ENCODE peak calls at places on chromosomes 12 and 14, in ten cellular contexts. T is A549, P is NB4, R is ovary, K is HCT116, S is body of pancreas, A is Peyer's patch, Q is HepG2, Z is uterus, X is stomach. H is an unnamed sample.

GRCh38 chr12:43815416-43815815 is 9.3 kb upstream of the TWF1 start:
- DNase-seq in T (no peak), P (no peak), R (no peak), K (no peak), S (no peak), A (no peak), Q (no peak), Z (no peak), X (no peak), H (no peak)

GRCh38 chr12:27190761-27191160 is 53.3 kb upstream of the STK38L start:
- DNase-seq in T (no peak), P (no peak), R (no peak), K (no peak), S (no peak), A (no peak), Q (no peak), Z (no peak), X (no peak), H (no peak)

GRCh38 chr14:37246427-37246829 is 48.7 kb downstream of the MIPOL1 start:
- DNase-seq in T (peak; percentile 25), P (peak; percentile 52), R (no peak), K (peak; percentile 39), S (no peak), A (no peak), Q (peak; percentile 86), Z (no peak), X (no peak), H (no peak)

GRCh38 chr12:11810962-11811361 is 161.5 kb downstream of the ETV6 start:
- DNase-seq in T (no peak), P (no peak), R (no peak), K (no peak), S (no peak), A (no peak), Q (no peak), Z (no peak), X (no peak), H (no peak)

GRCh38 chr14:95943699-95944098 is 67.1 kb downstream of the TUNAR start:
- DNase-seq in T (no peak), P (no peak), R (no peak), K (no peak), S (no peak), A (no peak), Q (no peak), Z (no peak), X (no peak), H (no peak)

GRCh38 chr12:120725151-120725658 is 421 bp upstream of the ACADS start:
- DNase-seq in T (peak; percentile 18), P (no peak), R (no peak), K (no peak), S (no peak), A (no peak), Q (no peak), Z (no peak), X (no peak), H (no peak)

GRCh38 chr12:106138646-106139421 is at the start of gene NUAK1:
- DNase-seq in T (peak; percentile 66), P (peak; percentile 51), R (peak; percentile 64), K (no peak), S (peak; percentile 69), A (no peak), Q (no peak), Z (peak; percentile 70), X (peak; percentile 54), H (peak; percentile 62)

GRCh38 chr12:6328945-6329692 is 12.8 kb downstream of the TNFRSF1A start:
- DNase-seq in T (no peak), P (no peak), R (no peak), K (no peak), S (no peak), A (no peak), Q (no peak), Z (no peak), X (no peak), H (peak; percentile 10)

DNA sequence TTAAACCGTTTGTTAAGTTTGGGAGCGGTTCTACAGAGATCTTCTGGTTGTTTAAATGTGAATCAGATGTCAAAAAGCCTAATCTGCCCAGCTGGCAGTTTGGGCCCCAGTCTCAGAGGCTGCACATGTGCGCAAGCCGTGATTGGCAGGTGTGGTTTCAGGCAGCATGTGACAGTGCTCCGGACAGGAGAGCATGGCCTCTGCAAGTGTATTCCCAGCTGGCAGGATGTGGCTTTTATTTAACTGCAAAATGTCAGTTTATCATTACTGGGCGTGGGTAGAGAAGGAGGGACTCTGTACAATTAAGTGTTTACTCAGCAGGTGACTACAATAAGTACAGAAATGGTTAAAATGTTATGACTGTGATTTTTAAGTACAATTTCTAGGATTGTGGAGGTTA is 77.5 kb downstream of the PELI2 start:
- DNase-seq in T (no peak), P (peak; percentile 25), R (peak; percentile 28), K (no peak), S (peak; percentile 35), A (peak; percentile 69), Q (no peak), Z (no peak), X (no peak), H (no peak)
- H3K4me3 ChIP-seq in T (no peak overlapping the region), P (no peak overlapping the region), R (no peak overlapping the region), K (no peak overlapping the region), S (no peak overlapping the region), A (no peak overlapping the region), Q (no peak overlapping the region), Z (no peak overlapping the region), X (no peak overlapping the region), H (no peak overlapping the region)

GRCh38 chr12:48954781-48955501 is 2.3 kb downstream of the ARF3 start:
- DNase-seq in T (no peak), P (peak; percentile 90), R (no peak), K (no peak), S (no peak), A (no peak), Q (no peak), Z (no peak), X (no peak), H (no peak)

GRCh38 chr12:48954061-48954460 is 3.2 kb downstream of the ARF3 start:
- DNase-seq in T (no peak), P (no peak), R (no peak), K (no peak), S (no peak), A (no peak), Q (no peak), Z (no peak), X (no peak), H (no peak)

GRCh38 chr12:48958049-48958388 is 732 bp upstream of the ARF3 start:
- DNase-seq in T (no peak), P (no peak), R (no peak), K (no peak), S (no peak), A (no peak), Q (no peak), Z (no peak), X (no peak), H (no peak)

GRCh38 chr12:48957141-48958048 is at the start of gene ARF3:
- DNase-seq in T (peak; percentile 96), P (peak; percentile 97), R (peak; percentile 92), K (peak; percentile 73), S (peak; percentile 96), A (peak; percentile 93), Q (peak; percentile 84), Z (peak; percentile 92), X (peak; percentile 96), H (peak; percentile 94)

GRCh38 chr12:48956279-48957140 is 777 bp downstream of the ARF3 start:
- DNase-seq in T (peak; percentile 94), P (peak; percentile 94), R (peak; percentile 70), K (peak; percentile 93), S (peak; percentile 60), A (peak; percentile 49), Q (peak; percentile 68), Z (peak; percentile 82), X (peak; percentile 59), H (peak; percentile 90)
- TF ChIP-seq CTCF in T (no peak), P (no peak), R (no peak), K (no peak), S (no peak), A (no peak), Q (no peak), Z (no peak), X (no peak), H (peak; percentile 8)

DNA sequence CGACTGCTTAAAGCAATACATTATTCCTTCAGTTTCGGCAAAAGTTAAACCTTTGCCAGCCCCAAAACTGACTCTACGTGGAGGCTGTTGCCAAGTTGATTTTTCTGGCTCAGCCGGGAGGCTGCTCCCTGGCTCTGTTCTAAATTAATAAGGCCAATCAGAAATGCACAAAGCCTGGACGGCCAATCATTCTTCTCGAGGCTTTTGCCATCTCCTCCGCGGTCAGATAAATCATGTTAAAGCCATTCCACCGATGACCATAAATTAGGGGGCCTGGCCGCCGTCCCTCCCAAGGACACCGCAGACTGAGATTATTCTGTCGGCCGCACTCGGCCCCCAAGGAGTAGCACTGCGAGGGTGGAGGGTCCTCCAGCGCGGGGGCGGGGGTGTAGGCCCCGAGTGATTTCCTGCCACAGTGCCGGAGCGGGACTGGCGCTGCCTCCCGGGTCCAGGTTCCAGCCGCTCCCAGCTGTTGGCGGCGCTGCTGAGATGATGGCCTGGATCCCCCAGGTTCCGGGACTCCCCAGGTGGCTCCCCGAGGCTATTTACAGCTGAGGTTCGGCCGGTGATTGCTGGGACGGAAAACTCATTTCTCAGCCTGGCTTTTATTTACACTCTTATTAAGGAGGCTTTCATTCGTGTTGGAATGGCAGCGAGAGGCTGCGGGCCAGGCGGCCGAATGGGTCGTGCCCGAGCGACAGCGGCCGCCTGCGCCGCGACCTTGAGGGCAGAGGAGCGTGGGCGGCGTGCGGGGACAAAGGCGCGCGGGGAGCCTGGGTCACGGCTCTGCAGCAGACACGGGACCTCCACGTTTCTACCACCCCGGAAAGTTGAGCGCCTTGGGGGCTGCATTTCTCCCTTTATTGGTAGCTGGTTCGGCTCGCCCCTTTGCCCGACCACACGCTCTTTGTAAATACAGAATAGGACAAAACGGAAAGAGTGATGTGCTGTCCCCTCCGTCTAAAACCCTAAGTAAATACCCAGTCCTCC is 165.2 kb downstream of the MON2 start:
- DNase-seq in T (peak; percentile 48), P (peak; percentile 24), R (peak; percentile 62), K (no peak), S (peak; percentile 55), A (peak; percentile 30), Q (peak; percentile 25), Z (peak; percentile 76), X (peak; percentile 43), H (peak; percentile 59)
- TF ChIP-seq POLR2A in T (peak; percentile 25), P (no peak), R (no peak), K (no peak), S (no peak), A (no peak), Q (no peak), Z (no peak), X (no peak), H (no peak)

GRCh38 chr12:32612658-32613614 is 66.2 kb upstream of the DNM1L start:
- DNase-seq in T (no peak), P (no peak), R (no peak), K (no peak), S (no peak), A (no peak), Q (no peak), Z (no peak), X (no peak), H (no peak)

GRCh38 chr12:32618115-32618514 is 61.0 kb upstream of the DNM1L start:
- DNase-seq in T (no peak), P (no peak), R (no peak), K (no peak), S (no peak), A (no peak), Q (peak; percentile 28), Z (no peak), X (no peak), H (no peak)

GRCh38 chr12:32611986-32612385 is 67.1 kb upstream of the DNM1L start:
- DNase-seq in T (no peak), P (no peak), R (no peak), K (no peak), S (no peak), A (no peak), Q (no peak), Z (no peak), X (no peak), H (no peak)

GRCh38 chr12:32617549-32617948 is 61.6 kb upstream of the DNM1L start:
- DNase-seq in T (no peak), P (no peak), R (no peak), K (no peak), S (no peak), A (no peak), Q (no peak), Z (no peak), X (no peak), H (no peak)

DNA sequence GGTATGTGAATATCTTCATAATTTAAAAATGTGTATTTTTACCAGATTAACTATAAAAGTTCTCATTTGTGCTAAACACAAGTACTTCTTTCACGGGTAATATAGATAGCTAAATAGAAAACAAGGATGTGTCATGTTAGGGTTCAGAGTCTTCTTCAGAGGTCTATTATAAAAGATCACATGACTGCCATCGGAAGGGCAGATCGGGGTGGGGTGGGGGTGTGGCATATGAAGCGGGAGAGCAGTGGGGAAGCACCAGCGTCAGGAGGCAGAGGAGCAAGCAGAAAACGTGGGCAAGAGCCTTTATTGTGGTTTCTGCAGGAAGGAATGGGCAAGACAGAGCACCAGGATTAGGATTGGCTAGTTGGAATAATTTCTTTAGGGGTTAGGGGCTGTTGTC is 63.7 kb upstream of the DNM1L start:
- DNase-seq in T (no peak), P (no peak), R (no peak), K (no peak), S (no peak), A (no peak), Q (no peak), Z (no peak), X (no peak), H (no peak)
- H3K4me3 ChIP-seq in T (no peak overlapping the region), P (no peak overlapping the region), R (no peak overlapping the region), K (no peak overlapping the region), S (no peak overlapping the region), A (no peak overlapping the region), Q (no peak overlapping the region), Z (no peak overlapping the region), X (no peak overlapping the region), H (no peak overlapping the region)